ENCODE peak calls at places on chromosomes 1 and 21, in four cellular contexts. Y is adrenal gland, J is ovary, C is A673. H is an unnamed sample.
A peak's percentile ranks its signal among the peaks of the same experiment; 100 is the strongest.

GRCh38 chr1:58436615-58437297 is 109.8 kb downstream of the OMA1 start:
- DNase-seq in J (no peak), C (no peak), Y (no peak), H (no peak)

GRCh38 chr1:237814319-237814924 is 76.3 kb downstream of the ZP4 start:
- DNase-seq in Y (no peak), J (no peak), C (peak; percentile 40), H (no peak)

GRCh38 chr21:42833439-42833815 is 45.9 kb downstream of the WDR4 start:
- DNase-seq in Y (no peak), C (peak; percentile 71), J (no peak), H (no peak)

GRCh38 chr1:48817505-48818114 is 40.9 kb upstream of the BEND5 start:
- DNase-seq in J (peak; percentile 42), C (peak; percentile 53), Y (peak; percentile 74), H (peak; percentile 33)

GRCh38 chr1:158506369-158506987 is 34.5 kb downstream of the OR10R2 start:
- DNase-seq in C (peak; percentile 65), J (no peak), Y (peak; percentile 31), H (peak; percentile 21)

GRCh38 chr1:94385354-94385947 is 32.7 kb upstream of the ABCD3 start:
- DNase-seq in J (no peak), C (no peak), Y (no peak), H (no peak)

GRCh38 chr1:208868554-208868953 is 624.4 kb upstream of the PLXNA2 start:
- DNase-seq in Y (no peak), J (no peak), C (no peak), H (no peak)

GRCh38 chr1:201781447-201781846 is 47.5 kb upstream of the IPO9 start:
- DNase-seq in Y (no peak), C (peak; percentile 39), J (no peak), H (no peak)

GRCh38 chr1:38919075-38919474 is 22.6 kb downstream of the RHBDL2 start:
- DNase-seq in J (no peak), Y (no peak), C (no peak), H (no peak)

GRCh38 chr1:91569411-91570104 is 68.9 kb downstream of the CDC7 start:
- DNase-seq in C (peak; percentile 10), J (peak; percentile 67), Y (peak; percentile 74), H (peak; percentile 83)

GRCh38 chr1:241401156-241401555 is 44.2 kb upstream of the RGS7 start:
- DNase-seq in C (peak; percentile 35), J (no peak), Y (no peak), H (no peak)

GRCh38 chr1:205798577-205798976 is 14.4 kb downstream of the SLC41A1 start:
- DNase-seq in C (no peak), J (no peak), Y (no peak), H (no peak)

GRCh38 chr21:36718951-36719501 is 20.1 kb downstream of the SIM2 start:
- DNase-seq in Y (no peak), C (no peak), J (no peak), H (no peak)

GRCh38 chr1:175597969-175598765 is 145.2 kb downstream of the TNR start:
- DNase-seq in J (no peak), C (no peak), Y (no peak), H (peak; percentile 67)

GRCh38 chr1:109089242-109090015 is 1.1 kb upstream of the TMEM167B start:
- DNase-seq in Y (peak; percentile 70), C (peak; percentile 88), J (peak; percentile 27), H (no peak)

GRCh38 chr21:31922881-31923280 is 50.1 kb downstream of the HUNK start:
- DNase-seq in C (no peak), Y (no peak), J (no peak), H (no peak)

GRCh38 chr1:21781971-21782867 is 730 bp downstream of the USP48 start:
- DNase-seq in Y (peak; percentile 66), C (peak; percentile 69), J (no peak), H (peak; percentile 43)

GRCh38 chr21:31678478-31678877 is 19.0 kb downstream of the SOD1 start:
- DNase-seq in C (no peak), Y (no peak), J (no peak), H (no peak)

GRCh38 chr1:119554188-119554587 is 47.2 kb downstream of the HSD3B1 start:
- DNase-seq in C (peak; percentile 28), J (peak; percentile 38), Y (peak; percentile 80), H (peak; percentile 90)

GRCh38 chr1:231139659-231140650 is 21.9 kb upstream of the TRIM67 start:
- DNase-seq in C (no peak), Y (no peak), J (no peak), H (peak; percentile 97)

GRCh38 chr1:164695956-164696665 is 137.1 kb downstream of the PBX1 start:
- DNase-seq in Y (no peak), J (no peak), C (no peak), H (no peak)

GRCh38 chr1:64150729-64151128 is 52.7 kb upstream of the UBE2U start:
- DNase-seq in C (no peak), Y (no peak), J (no peak), H (no peak)

GRCh38 chr1:201295861-201296260 is 12.6 kb downstream of the PKP1 start:
- DNase-seq in J (no peak), Y (no peak), C (peak; percentile 89), H (peak; percentile 27)

GRCh38 chr1:106924360-106924759 is 132.1 kb upstream of the PRMT6 start:
- DNase-seq in J (no peak), C (peak; percentile 24), Y (no peak), H (peak; percentile 62)

GRCh38 chr1:231934797-231935196 is 308.2 kb downstream of the DISC1 start:
- DNase-seq in J (no peak), C (peak; percentile 89), Y (no peak), H (no peak)

GRCh38 chr1:107430540-107431228 is 289.8 kb downstream of the NTNG1 start:
- DNase-seq in Y (peak; percentile 28), J (no peak), C (peak; percentile 65), H (peak; percentile 33)

GRCh38 chr1:39671793-39672550 is at the start of gene NT5C1A:
- DNase-seq in C (no peak), Y (no peak), J (no peak), H (no peak)

GRCh38 chr1:95084317-95085176 is 11.8 kb upstream of the ALG14 start:
- DNase-seq in J (no peak), Y (no peak), C (peak; percentile 70), H (peak; percentile 14)

GRCh38 chr21:20875741-20876140 is 122.5 kb upstream of the NCAM2 start:
- DNase-seq in Y (no peak), C (no peak), J (no peak), H (no peak)

GRCh38 chr1:156656779-156657160 is 14.9 kb downstream of the BCAN start:
- DNase-seq in C (no peak), Y (no peak), J (no peak), H (no peak)

GRCh38 chr1:71640131-71640530 is 559.3 kb upstream of the ZRANB2 start:
- DNase-seq in Y (no peak), C (no peak), J (no peak), H (no peak)

GRCh38 chr1:202215472-202216130 is 22.0 kb downstream of the LGR6 start:
- DNase-seq in C (no peak), J (no peak), Y (no peak), H (no peak)

GRCh38 chr1:147586412-147586811 is 45.1 kb downstream of the BCL9 start:
- DNase-seq in C (no peak), Y (no peak), J (no peak), H (no peak)

GRCh38 chr1:19689131-19689757 is 24.6 kb downstream of the HTR6 start:
- DNase-seq in C (no peak), J (no peak), Y (no peak), H (no peak)

GRCh38 chr1:246492611-246493245 is 14.4 kb downstream of the SMYD3 start:
- DNase-seq in C (peak; percentile 79), J (peak; percentile 69), Y (peak; percentile 64), H (peak; percentile 65)
- TF ChIP-seq CTCF in C (peak; percentile 83), J (peak; percentile 58), Y (peak; percentile 68), H (peak; percentile 91)

DNA sequence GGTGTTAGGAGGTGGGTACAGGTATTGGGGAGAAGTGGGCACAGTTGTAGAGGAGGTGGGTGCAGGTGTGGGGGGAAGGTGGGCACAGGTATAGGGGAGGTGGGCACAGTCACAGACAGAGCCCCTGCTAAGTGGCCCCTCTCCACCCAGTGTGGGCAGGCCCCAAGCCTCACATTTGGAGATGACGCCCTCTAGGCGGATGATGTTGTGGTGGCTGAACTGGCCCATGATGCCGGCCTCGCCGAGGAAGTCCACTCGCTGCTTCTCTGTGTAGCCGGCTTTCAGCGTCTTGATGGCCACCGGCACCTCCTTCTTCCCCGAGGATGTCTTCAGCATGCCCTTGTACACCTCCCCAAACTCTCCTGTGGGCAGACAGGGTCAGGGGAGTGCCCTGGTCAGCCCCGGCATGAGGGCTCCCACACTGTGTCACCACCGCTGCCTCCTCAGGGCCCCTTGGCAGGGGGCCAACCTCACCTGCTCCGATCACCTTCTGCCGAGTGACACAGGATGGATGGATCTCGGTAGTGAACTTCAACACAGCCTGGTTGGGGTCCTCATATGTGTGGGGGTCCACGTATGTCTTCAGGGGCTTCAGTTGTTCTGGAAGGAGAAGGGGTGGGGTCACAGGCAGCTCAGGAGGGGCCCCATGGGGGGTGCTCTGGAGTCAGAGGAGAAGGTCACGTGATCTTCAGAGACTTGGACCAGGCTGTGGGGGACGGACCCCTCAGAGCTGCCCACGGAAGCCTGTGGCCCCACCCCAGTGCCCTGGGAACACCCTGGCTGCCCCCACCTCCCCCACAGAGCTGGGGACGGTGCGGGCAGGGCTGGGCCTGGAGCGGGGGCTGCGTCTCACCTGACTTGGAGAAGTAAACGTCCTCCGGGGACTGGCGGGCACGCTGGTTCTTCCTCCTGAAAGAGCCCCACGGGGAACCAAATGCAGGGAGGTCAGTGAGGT is 22.6 kb downstream of the EPHA2 start:
- DNase-seq in J (peak; percentile 25), C (no peak), Y (no peak), H (no peak)
- H3K27ac ChIP-seq in J (no peak overlapping the region), C (no peak overlapping the region), Y (peak overlapping the region; percentile 44), H (no peak overlapping the region)

GRCh38 chr1:233884461-233885151 is 19.9 kb upstream of the SLC35F3 start:
- DNase-seq in J (no peak), Y (no peak), C (no peak), H (no peak)
- H3K4me3 ChIP-seq in J (no peak overlapping the region), Y (no peak overlapping the region), C (no peak overlapping the region), H (no peak overlapping the region)

GRCh38 chr1:31939484-31940329 is 1.5 kb upstream of the PTP4A2 start:
- DNase-seq in C (peak; percentile 63), J (peak; percentile 72), Y (peak; percentile 89), H (peak; percentile 79)
- TF ChIP-seq CTCF in C (peak; percentile 40), J (peak; percentile 55), Y (peak; percentile 45), H (peak; percentile 85)

DNA sequence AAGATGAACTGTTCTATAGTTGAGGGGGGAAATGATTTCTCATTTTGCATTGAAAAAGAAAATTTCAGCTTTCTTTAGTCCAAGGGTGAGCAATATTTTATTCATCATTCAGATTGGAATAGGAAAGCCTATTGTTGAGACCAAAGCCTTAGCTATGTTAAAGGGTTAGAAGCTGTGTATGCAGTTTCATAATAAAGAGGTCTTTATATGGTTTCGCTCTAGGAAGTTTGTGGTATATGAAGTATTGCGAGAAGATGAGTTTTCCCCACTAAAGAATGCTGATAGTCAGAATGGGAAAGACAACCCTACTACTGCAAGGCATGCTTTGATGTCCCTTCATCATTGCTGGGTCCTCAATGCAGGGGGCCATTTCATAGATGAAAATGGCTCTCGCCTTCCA is 28.6 kb downstream of the UAP1 start:
- DNase-seq in Y (no peak), J (no peak), C (no peak), H (no peak)
- H3K27ac ChIP-seq in Y (no peak overlapping the region), J (no peak overlapping the region), C (no peak overlapping the region), H (no peak overlapping the region)

GRCh38 chr21:16307256-16307655 is 577.5 kb downstream of the USP25 start:
- DNase-seq in J (no peak), C (no peak), Y (no peak), H (no peak)
- H3K4me3 ChIP-seq in J (peak overlapping the region; percentile 25), C (no peak overlapping the region), Y (no peak overlapping the region), H (peak overlapping the region; percentile 6)

GRCh38 chr1:23804183-23804582 is 3.6 kb upstream of the GALE start:
- DNase-seq in C (no peak), Y (no peak), J (no peak), H (no peak)
- TF ChIP-seq CTCF in C (peak; percentile 39), Y (no peak), J (no peak), H (peak; percentile 52)

H was measured in brain microvascular endothelial cell.